ENCODE peak calls at places on chromosomes 7 and 10, in ten cellular contexts. D is fibroblast of lung; B is stomach; F is CD8-positive, alpha-beta memory T cell; L is stimulated activated CD4-positive, alpha-beta T cell treated with anti-CD3 and anti-CD28 coated beads, Interleukin-1b, Interleukin-23, amount 100 ng/mL, for 24 hours; N is activated T-cell treated with anti-CD3 and anti-CD28 coated beads, Interleukin-2, amount 50 U/mL, for 4 hours; G is T1000; V is amygdala; P is activated CD4-positive, alpha-beta memory T cell treated with anti-CD3 and anti-CD28 coated beads, Interleukin-2, amount 10 ng/mL, durations not matched to agents 7 days and 5 days; E is left ventricle myocardium superior. H is an unnamed sample.

GRCh38 chr10:49367600-49367999 is 28.3 kb downstream of the DRGX start:
- DNase-seq in D (no peak), B (no peak), F (no peak), L (no peak), N (no peak), G (no peak), V (no peak), P (no peak), E (no peak), H (no peak)

GRCh38 chr7:41730668-41731067 is 27.8 kb upstream of the INHBA start:
- DNase-seq in D (no peak), B (no peak), F (no peak), L (no peak), N (no peak), G (no peak), V (no peak), P (no peak), E (no peak), H (no peak)

GRCh38 chr10:34743804-34744203 is 71.3 kb downstream of the PARD3 start:
- DNase-seq in D (peak), B (no peak), F (no peak), L (no peak), N (no peak), G (no peak), V (no peak), P (no peak), E (peak), H (no peak)

GRCh38 chr10:98488669-98489430 is 42.1 kb upstream of the HPS1 start:
- DNase-seq in D (no peak), B (no peak), F (no peak), L (no peak), N (no peak), G (no peak), V (no peak), P (no peak), E (no peak), H (no peak)

GRCh38 chr10:119521443-119522204 is 20.9 kb downstream of the RGS10 start:
- DNase-seq in D (peak), B (no peak), F (no peak), L (no peak), N (no peak), G (no peak), V (no peak), P (no peak), E (no peak), H (no peak)

GRCh38 chr10:11907914-11908313 is 84.8 kb downstream of the PROSER2 start:
- DNase-seq in D (no peak), B (no peak), F (no peak), L (no peak), N (no peak), G (no peak), V (no peak), P (no peak), E (no peak), H (no peak)

GRCh38 chr7:127865466-127865865 is 165.8 kb downstream of the LRRC4 start:
- DNase-seq in D (peak), B (no peak), F (no peak), L (no peak), N (no peak), G (no peak), V (no peak), P (no peak), E (no peak), H (no peak)

GRCh38 chr7:43096875-43097274 is 15.6 kb upstream of the HECW1 start:
- DNase-seq in D (no peak), B (no peak), F (no peak), L (no peak), N (no peak), G (no peak), V (no peak), P (no peak), E (no peak), H (no peak)

GRCh38 chr7:99788554-99788953 is 4.6 kb upstream of the CYP3A4 start:
- DNase-seq in D (peak), B (no peak), F (no peak), L (no peak), N (no peak), G (no peak), V (no peak), P (no peak), E (no peak), H (no peak)

GRCh38 chr7:107643407-107643806 is 17.2 kb upstream of the SLC26A4 start:
- DNase-seq in D (peak), B (no peak), F (no peak), L (no peak), N (no peak), G (no peak), V (no peak), P (no peak), E (no peak), H (no peak)

GRCh38 chr10:14413583-14413982 is 82.9 kb upstream of the FRMD4A start:
- DNase-seq in D (no peak), B (no peak), F (no peak), L (no peak), N (no peak), G (no peak), V (no peak), P (no peak), E (no peak), H (no peak)

GRCh38 chr7:128793184-128793552 is 1.4 kb downstream of the CCDC136 start:
- DNase-seq in D (no peak), B (no peak), F (no peak), L (no peak), N (no peak), G (no peak), V (no peak), P (no peak), E (no peak), H (no peak)

GRCh38 chr7:55565693-55566092 is 6.6 kb downstream of the VOPP1 start:
- DNase-seq in D (peak), B (no peak), F (no peak), L (no peak), N (no peak), G (no peak), V (no peak), P (no peak), E (no peak), H (no peak)

GRCh38 chr10:129756912-129757861 is 206.9 kb downstream of the EBF3 start:
- DNase-seq in D (peak), B (peak), F (no peak), L (no peak), N (no peak), G (no peak), V (no peak), P (peak), E (no peak), H (no peak)

GRCh38 chr7:17524746-17525145 is 226.3 kb downstream of the AHR start:
- DNase-seq in D (peak), B (no peak), F (no peak), L (no peak), N (no peak), G (no peak), V (no peak), P (no peak), E (no peak), H (no peak)

GRCh38 chr7:13991791-13992620 is 2.5 kb upstream of the ETV1 start:
- DNase-seq in D (peak), B (no peak), F (no peak), L (no peak), N (no peak), G (no peak), V (no peak), P (no peak), E (no peak), H (no peak)

GRCh38 chr10:97974526-97975525 is 55.6 kb downstream of the CRTAC1 start:
- DNase-seq in D (no peak), B (no peak), F (no peak), L (no peak), N (no peak), G (no peak), V (no peak), P (no peak), E (no peak), H (no peak)

GRCh38 chr7:103480771-103481170 is 34.8 kb upstream of the SLC26A5 start:
- DNase-seq in D (no peak), B (no peak), F (no peak), L (no peak), N (no peak), G (no peak), V (no peak), P (no peak), E (no peak), H (no peak)

GRCh38 chr10:21953585-21954057 is 49.9 kb downstream of the DNAJC1 start:
- DNase-seq in D (peak), B (no peak), F (no peak), L (no peak), N (no peak), G (no peak), V (no peak), P (no peak), E (no peak), H (no peak)

GRCh38 chr7:85489498-85489897 is 302.6 kb upstream of the SEMA3D start:
- DNase-seq in D (peak), B (no peak), F (no peak), L (no peak), N (no peak), G (no peak), V (no peak), P (no peak), E (no peak), H (no peak)

GRCh38 chr10:31702005-31702404 is 226.6 kb downstream of the ARHGAP12 start:
- DNase-seq in D (no peak), B (no peak), F (no peak), L (no peak), N (no peak), G (no peak), V (no peak), P (no peak), E (no peak), H (no peak)

GRCh38 chr7:73526892-73527821 is 5.1 kb upstream of the BAZ1B start:
- DNase-seq in D (no peak), B (no peak), F (no peak), L (no peak), N (no peak), G (no peak), V (no peak), P (peak), E (no peak), H (no peak)

GRCh38 chr10:29583674-29584073 is 51.1 kb downstream of the SVIL start:
- DNase-seq in D (peak), B (no peak), F (no peak), L (no peak), N (no peak), G (no peak), V (no peak), P (no peak), E (no peak), H (no peak)

GRCh38 chr10:51144161-51144781 is 70.0 kb downstream of the PRKG1 start:
- DNase-seq in D (no peak), B (no peak), F (no peak), L (no peak), N (no peak), G (no peak), V (no peak), P (no peak), E (no peak), H (no peak)

GRCh38 chr10:114822771-114823463 is 1.3 kb downstream of the FHIP2A start:
- DNase-seq in D (peak), B (no peak), F (no peak), L (no peak), N (no peak), G (no peak), V (no peak), P (no peak), E (no peak), H (no peak)

GRCh38 chr10:25017247-25017590 is 807 bp downstream of the THNSL1 start:
- DNase-seq in D (peak), B (peak), F (peak), L (no peak), N (peak), G (no peak), V (no peak), P (no peak), E (no peak), H (no peak)